ENCODE peak calls at places on chromosomes 16 and 17, in seven cellular contexts. I is A549, J is dorsolateral prefrontal cortex, S is AG04450, Y is fibroblast of villous mesenchyme, L is cardiac muscle cell, U is kidney. E is an unnamed sample.

GRCh38 chr17:49294126-49294525 is 63.5 kb upstream of the PHOSPHO1 start:
- DNase-seq in I (no peak), J (no peak), S (no peak), Y (no peak), L (no peak), U (no peak), E (no peak)

GRCh38 chr16:73054732-73055481 is 7.0 kb upstream of the ZFHX3 start:
- DNase-seq in I (peak), J (no peak), S (no peak), Y (peak), L (no peak), U (no peak), E (peak)

GRCh38 chr17:1882836-1883235 is 53.0 kb downstream of the RPA1 start:
- DNase-seq in I (peak), J (no peak), S (no peak), Y (peak), L (peak), U (no peak), E (peak)

GRCh38 chr16:69599731-69600130 is 34.0 kb downstream of the NFAT5 start:
- DNase-seq in I (no peak), J (no peak), S (no peak), Y (no peak), L (no peak), U (no peak), E (no peak)

GRCh38 chr16:3094289-3095027 is 4.6 kb downstream of the ZSCAN10 start:
- DNase-seq in I (peak), J (no peak), S (no peak), Y (peak), L (peak), U (peak), E (peak)

GRCh38 chr17:63035695-63036094 is 69.7 kb downstream of the TANC2 start:
- DNase-seq in I (no peak), J (no peak), S (no peak), Y (no peak), L (no peak), U (no peak), E (no peak)

GRCh38 chr17:50676065-50676975 is 31.4 kb downstream of the ANKRD40 start:
- DNase-seq in I (no peak), J (no peak), S (no peak), Y (no peak), L (no peak), U (peak), E (no peak)

GRCh38 chr17:33267279-33267790 is 25.8 kb downstream of the ASIC2 start:
- DNase-seq in I (peak), J (no peak), S (peak), Y (peak), L (no peak), U (no peak), E (peak)

GRCh38 chr16:10504404-10504885 is 76.0 kb downstream of the EMP2 start:
- DNase-seq in I (no peak), J (no peak), S (no peak), Y (no peak), L (no peak), U (no peak), E (no peak)

GRCh38 chr16:66701061-66701460 is 4.5 kb upstream of the CMTM4 start:
- DNase-seq in I (no peak), J (no peak), S (no peak), Y (no peak), L (no peak), U (no peak), E (peak)

GRCh38 chr17:17519886-17520285 is 23.7 kb upstream of the RASD1 start:
- DNase-seq in I (no peak), J (no peak), S (no peak), Y (no peak), L (no peak), U (peak), E (no peak)

GRCh38 chr17:42362245-42362961 is 25.8 kb downstream of the STAT3 start:
- DNase-seq in I (no peak), J (no peak), S (no peak), Y (no peak), L (no peak), U (no peak), E (no peak)

GRCh38 chr17:80619535-80620235 is 75.0 kb downstream of the RPTOR start:
- DNase-seq in I (peak), J (no peak), S (no peak), Y (no peak), L (no peak), U (no peak), E (no peak)

GRCh38 chr17:77258638-77259037 is 117.9 kb downstream of the SEC14L1 start:
- DNase-seq in I (no peak), J (no peak), S (no peak), Y (no peak), L (no peak), U (no peak), E (no peak)

GRCh38 chr16:75109732-75110243 is 6.8 kb downstream of the LDHD start:
- DNase-seq in I (no peak), J (peak), S (no peak), Y (no peak), L (no peak), U (peak), E (no peak)

GRCh38 chr17:50596191-50597037 is 35.9 kb downstream of the CACNA1G start:
- DNase-seq in I (no peak), J (no peak), S (no peak), Y (peak), L (no peak), U (no peak), E (no peak)

GRCh38 chr16:64254443-64255367 is 867.2 kb downstream of the CDH11 start:
- DNase-seq in I (no peak), J (no peak), S (no peak), Y (no peak), L (no peak), U (no peak), E (no peak)

GRCh38 chr17:44174427-44174826 is 3.9 kb downstream of the ASB16 start:
- DNase-seq in I (no peak), J (no peak), S (no peak), Y (no peak), L (no peak), U (no peak), E (no peak)

GRCh38 chr17:66661411-66661843 is 173.5 kb upstream of the CACNG5 start:
- DNase-seq in I (peak), J (no peak), S (no peak), Y (peak), L (no peak), U (no peak), E (peak)

GRCh38 chr16:13856398-13856797 is 63.6 kb upstream of the ERCC4 start:
- DNase-seq in I (no peak), J (no peak), S (no peak), Y (no peak), L (no peak), U (no peak), E (no peak)

GRCh38 chr16:75471723-75472634 is 7.5 kb upstream of the TMEM170A start:
- DNase-seq in I (peak), J (peak), S (peak), Y (peak), L (peak), U (peak), E (peak)

GRCh38 chr17:30232822-30233427 is 2.6 kb downstream of the SLC6A4 start:
- DNase-seq in I (no peak), J (no peak), S (no peak), Y (no peak), L (no peak), U (no peak), E (no peak)

GRCh38 chr16:72961863-72962262 is 86.1 kb downstream of the ZFHX3 start:
- DNase-seq in I (no peak), J (no peak), S (no peak), Y (no peak), L (no peak), U (no peak), E (no peak)

GRCh38 chr16:29912087-29912486 is 11.8 kb downstream of the ASPHD1 start:
- DNase-seq in I (no peak), J (no peak), S (no peak), Y (no peak), L (no peak), U (no peak), E (no peak)

GRCh38 chr16:3304370-3304769 is 860 bp downstream of the TIGD7 start:
- DNase-seq in I (no peak), J (no peak), S (no peak), Y (peak), L (no peak), U (no peak), E (peak)

GRCh38 chr17:80187090-80187489 is 17.3 kb downstream of the CARD14 start:
- DNase-seq in I (peak), J (no peak), S (no peak), Y (peak), L (no peak), U (no peak), E (peak)

GRCh38 chr16:84024854-84025253 is 17.7 kb downstream of the SLC38A8 start:
- DNase-seq in I (peak), J (no peak), S (no peak), Y (peak), L (no peak), U (no peak), E (peak)

GRCh38 chr16:19517424-19518089 is 4.3 kb downstream of the GDE1 start:
- DNase-seq in I (peak), J (no peak), S (no peak), Y (peak), L (no peak), U (no peak), E (no peak)

GRCh38 chr17:60372790-60373483 is 19.0 kb downstream of the USP32 start:
- DNase-seq in I (peak), J (no peak), S (no peak), Y (peak), L (no peak), U (no peak), E (peak)

GRCh38 chr16:86029131-86029741 is 130.3 kb downstream of the IRF8 start:
- DNase-seq in I (no peak), J (peak), S (peak), Y (peak), L (no peak), U (peak), E (peak)

GRCh38 chr17:76466775-76467130 is 650 bp upstream of the AANAT start:
- DNase-seq in I (no peak), J (no peak), S (no peak), Y (no peak), L (no peak), U (no peak), E (no peak)

GRCh38 chr17:77995146-77995852 is 36.8 kb downstream of the TNRC6C start:
- DNase-seq in I (no peak), J (no peak), S (no peak), Y (no peak), L (peak), U (no peak), E (no peak)

GRCh38 chr17:47690121-47690520 is 3.8 kb upstream of the TBKBP1 start:
- DNase-seq in I (no peak), J (no peak), S (no peak), Y (no peak), L (no peak), U (no peak), E (no peak)

DNA sequence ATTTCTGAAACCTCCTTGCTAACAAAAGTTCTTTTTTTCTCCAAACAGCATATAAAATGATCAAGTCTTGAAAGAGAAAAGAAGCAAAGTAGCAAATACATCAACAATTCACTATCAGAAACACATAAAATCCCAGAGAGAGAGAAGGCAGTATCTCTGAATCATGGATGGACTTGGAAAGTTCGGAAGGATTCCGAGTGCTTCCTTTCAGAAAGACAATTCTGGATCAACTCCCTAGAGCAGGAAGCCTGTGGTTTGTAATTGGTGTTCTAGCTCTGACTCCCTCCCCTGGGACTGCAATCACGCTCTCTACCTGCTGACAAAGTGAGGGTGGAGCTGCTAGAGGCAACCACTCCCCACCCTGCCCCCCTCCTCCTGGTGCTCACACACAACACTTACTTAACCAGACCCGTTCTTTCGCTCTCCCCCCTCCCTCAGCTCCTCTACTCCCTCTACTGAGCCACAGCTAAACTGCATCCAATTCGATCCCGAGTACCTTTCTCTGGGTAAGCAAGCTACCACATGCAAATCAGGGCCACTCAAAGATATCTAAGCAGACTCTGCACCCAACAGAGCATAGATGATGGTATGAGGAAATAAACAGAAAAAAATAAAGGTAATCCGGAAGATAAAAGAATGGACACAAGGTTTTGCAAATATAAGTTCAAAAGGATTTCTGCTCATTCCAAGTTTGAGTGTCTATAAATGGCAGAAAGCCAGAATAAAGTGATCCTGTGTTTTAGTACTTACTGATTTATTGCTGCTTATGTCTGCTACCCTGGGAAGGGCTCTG is at the start of gene RNF43:
- DNase-seq in I (peak), J (peak), S (peak), Y (peak), L (peak), U (peak), E (peak)
- H3K4me3 ChIP-seq in I (peak), J (peak), S (peak), Y (peak), L (peak), U (peak), E (peak)

DNA sequence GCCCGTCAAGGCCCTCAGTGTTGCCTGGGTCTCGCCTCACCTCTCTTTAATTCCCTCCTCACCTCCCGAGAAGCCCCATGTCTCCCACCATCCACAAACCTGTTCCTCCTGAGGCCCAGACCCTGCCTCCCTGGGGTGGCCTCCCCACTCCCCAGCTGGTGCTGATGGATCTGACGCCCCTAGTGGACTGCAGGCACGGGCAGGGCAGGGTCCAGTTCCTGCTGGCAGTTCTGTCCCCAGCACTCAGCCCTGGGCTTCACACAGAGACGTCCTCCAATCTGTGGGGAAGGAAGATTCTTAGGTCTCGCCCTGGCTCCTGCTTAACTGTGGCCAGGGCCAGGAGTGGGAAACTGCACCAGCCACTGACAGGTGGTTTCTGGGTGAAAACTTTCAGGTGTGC is 108.8 kb downstream of the AMFR start:
- DNase-seq in I (no peak), J (no peak), S (no peak), Y (no peak), L (no peak), U (no peak), E (no peak)
- TF ChIP-seq CTCF in I (no peak), J (no peak), S (no peak), Y (no peak), L (no peak), U (no peak), E (no peak)

DNA sequence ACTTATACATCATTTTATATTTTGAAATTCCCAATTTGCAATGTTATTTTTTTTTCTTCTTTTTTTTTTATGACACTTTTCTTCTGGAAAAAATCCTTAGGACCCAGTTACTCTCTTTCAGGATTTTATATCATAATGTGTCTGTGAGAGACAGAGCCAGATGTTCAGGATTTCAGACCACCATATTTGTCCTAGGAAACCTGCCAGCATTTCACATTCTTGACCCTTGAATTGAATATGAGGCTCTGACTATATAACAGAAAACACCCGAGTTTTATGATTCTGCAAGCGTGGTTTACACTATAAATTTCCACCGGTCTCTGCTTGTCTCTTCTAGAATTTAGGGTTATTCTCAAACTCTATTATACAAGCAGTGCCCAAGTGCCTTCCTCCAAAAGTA is 621.0 kb downstream of the WWOX start:
- DNase-seq in I (no peak), J (no peak), S (no peak), Y (peak), L (no peak), U (no peak), E (no peak)
- H3K4me3 ChIP-seq in I (no peak), J (no peak), S (no peak), Y (no peak), L (no peak), U (no peak), E (no peak)

DNA sequence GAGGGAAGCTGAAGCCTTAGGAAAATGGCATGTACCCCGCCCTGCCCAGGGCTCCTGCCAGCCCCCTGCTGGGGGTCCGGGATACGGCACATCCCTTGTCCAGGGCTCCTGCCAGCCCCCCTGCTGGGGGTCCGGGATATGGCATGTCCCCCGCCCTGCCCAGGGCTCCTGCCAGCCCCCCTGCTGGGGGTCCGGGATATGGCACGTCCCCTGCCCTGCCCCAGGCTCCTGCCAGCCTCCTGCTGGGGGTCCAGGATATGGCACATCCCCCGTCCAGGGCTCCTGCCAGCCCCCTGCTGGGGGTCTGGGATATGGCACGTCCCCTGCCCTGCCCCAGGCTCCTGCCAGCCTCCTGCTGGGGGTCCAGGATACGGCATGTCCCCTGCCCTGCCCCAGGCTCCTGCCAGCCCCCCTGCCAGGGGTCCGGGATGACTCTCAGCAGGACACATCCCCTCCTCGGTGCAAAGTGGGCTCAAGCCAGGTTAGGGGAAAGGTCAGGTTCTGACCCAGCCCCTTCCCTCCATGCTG is 43.2 kb downstream of the RPH3AL start:
- DNase-seq in I (peak), J (no peak), S (no peak), Y (no peak), L (peak), U (peak), E (no peak)
- TF ChIP-seq CTCF in I (peak), J (no peak), S (peak), Y (peak), L (peak), U (no peak), E (peak)

GRCh38 chr17:79033741-79034501 is 10.0 kb downstream of the C1QTNF1 start:
- DNase-seq in I (no peak), J (peak), S (no peak), Y (peak), L (no peak), U (no peak), E (no peak)

GRCh38 chr17:79034931-79035485 is 11.0 kb downstream of the C1QTNF1 start:
- DNase-seq in I (no peak), J (no peak), S (no peak), Y (no peak), L (no peak), U (no peak), E (no peak)

GRCh38 chr17:79036609-79037008 is 12.6 kb downstream of the C1QTNF1 start:
- DNase-seq in I (peak), J (no peak), S (peak), Y (peak), L (no peak), U (no peak), E (peak)

GRCh38 chr17:79035686-79036085 is 11.7 kb downstream of the C1QTNF1 start:
- DNase-seq in I (no peak), J (no peak), S (no peak), Y (no peak), L (no peak), U (no peak), E (no peak)

GRCh38 chr17:79036181-79036580 is 12.2 kb downstream of the C1QTNF1 start:
- DNase-seq in I (no peak), J (no peak), S (no peak), Y (no peak), L (no peak), U (no peak), E (no peak)
- H3K4me3 ChIP-seq in I (no peak), J (no peak), S (no peak), Y (no peak), L (no peak), U (no peak), E (no peak)

GRCh38 chr16:68367440-68367839 is 56.6 kb downstream of the PRMT7 start:
- DNase-seq in I (no peak), J (no peak), S (no peak), Y (no peak), L (no peak), U (no peak), E (no peak)
- TF ChIP-seq CTCF in I (no peak), J (no peak), S (no peak), Y (no peak), L (no peak), U (no peak), E (no peak)

E was measured in fibroblast of pulmonary artery.